ENCODE peak calls at places on chromosomes 12 and 14, in nine cellular contexts. One of them, this sample, is unnamed.

GRCh38 chr14:92105845-92106094 is 612 bp downstream of the ATXN3 start:
- DNase-seq in HAP-1: no peak
- DNase-seq in AG04450: no peak
- DNase-seq in stimulated activated CD8-positive, alpha-beta memory T cell treated with anti-CD3 and anti-CD28 coated beads, Interleukin-2, amount 100 ng/mL, for 48 hours: no peak
- DNase-seq in H7: no peak
- DNase-seq in nucleus accumbens: no peak
- DNase-seq in WTC11: no peak
- DNase-seq in T-helper 1 cell: no peak
- DNase-seq in tibial artery: peak
- DNase-seq in this sample: no peak

GRCh38 chr14:95480109-95480886 is 36.2 kb downstream of the SYNE3 start:
- DNase-seq in WTC11: no peak
- DNase-seq in AG04450: no peak
- DNase-seq in H7: no peak
- DNase-seq in T-helper 1 cell: no peak
- DNase-seq in stimulated activated CD8-positive, alpha-beta memory T cell treated with anti-CD3 and anti-CD28 coated beads, Interleukin-2, amount 100 ng/mL, for 48 hours: no peak
- DNase-seq in HAP-1: no peak
- DNase-seq in tibial artery: peak
- DNase-seq in nucleus accumbens: no peak
- DNase-seq in this sample: no peak

GRCh38 chr12:115233891-115234543 is 550.0 kb upstream of the TBX3 start:
- DNase-seq in WTC11: peak
- DNase-seq in HAP-1: no peak
- DNase-seq in stimulated activated CD8-positive, alpha-beta memory T cell treated with anti-CD3 and anti-CD28 coated beads, Interleukin-2, amount 100 ng/mL, for 48 hours: no peak
- DNase-seq in T-helper 1 cell: no peak
- DNase-seq in tibial artery: no peak
- DNase-seq in AG04450: no peak
- DNase-seq in H7: peak
- DNase-seq in nucleus accumbens: no peak
- DNase-seq in this sample: peak

GRCh38 chr12:13007496-13008233 is 7.6 kb upstream of the HEBP1 start:
- DNase-seq in stimulated activated CD8-positive, alpha-beta memory T cell treated with anti-CD3 and anti-CD28 coated beads, Interleukin-2, amount 100 ng/mL, for 48 hours: no peak
- DNase-seq in T-helper 1 cell: no peak
- DNase-seq in WTC11: no peak
- DNase-seq in tibial artery: no peak
- DNase-seq in nucleus accumbens: no peak
- DNase-seq in HAP-1: no peak
- DNase-seq in AG04450: no peak
- DNase-seq in H7: no peak
- DNase-seq in this sample: no peak

GRCh38 chr14:57139173-57139572 is 129.5 kb downstream of the EXOC5 start:
- DNase-seq in HAP-1: no peak
- DNase-seq in tibial artery: no peak
- DNase-seq in T-helper 1 cell: no peak
- DNase-seq in AG04450: no peak
- DNase-seq in nucleus accumbens: no peak
- DNase-seq in WTC11: no peak
- DNase-seq in H7: no peak
- DNase-seq in stimulated activated CD8-positive, alpha-beta memory T cell treated with anti-CD3 and anti-CD28 coated beads, Interleukin-2, amount 100 ng/mL, for 48 hours: no peak
- DNase-seq in this sample: no peak

GRCh38 chr12:101785671-101786070 is 45.1 kb downstream of the GNPTAB start:
- DNase-seq in nucleus accumbens: no peak
- DNase-seq in H7: no peak
- DNase-seq in T-helper 1 cell: no peak
- DNase-seq in stimulated activated CD8-positive, alpha-beta memory T cell treated with anti-CD3 and anti-CD28 coated beads, Interleukin-2, amount 100 ng/mL, for 48 hours: no peak
- DNase-seq in AG04450: no peak
- DNase-seq in WTC11: no peak
- DNase-seq in tibial artery: no peak
- DNase-seq in HAP-1: no peak
- DNase-seq in this sample: no peak

GRCh38 chr12:103854372-103854973 is 13.4 kb upstream of the NT5DC3 start:
- DNase-seq in AG04450: no peak
- DNase-seq in tibial artery: no peak
- DNase-seq in T-helper 1 cell: no peak
- DNase-seq in WTC11: no peak
- DNase-seq in stimulated activated CD8-positive, alpha-beta memory T cell treated with anti-CD3 and anti-CD28 coated beads, Interleukin-2, amount 100 ng/mL, for 48 hours: no peak
- DNase-seq in nucleus accumbens: no peak
- DNase-seq in H7: no peak
- DNase-seq in HAP-1: no peak
- DNase-seq in this sample: no peak

GRCh38 chr12:570237-570925 is 92.9 kb downstream of the NINJ2 start:
- DNase-seq in T-helper 1 cell: no peak
- DNase-seq in WTC11: peak
- DNase-seq in nucleus accumbens: no peak
- DNase-seq in HAP-1: no peak
- DNase-seq in H7: peak
- DNase-seq in AG04450: peak
- DNase-seq in stimulated activated CD8-positive, alpha-beta memory T cell treated with anti-CD3 and anti-CD28 coated beads, Interleukin-2, amount 100 ng/mL, for 48 hours: no peak
- DNase-seq in tibial artery: peak
- DNase-seq in this sample: peak

GRCh38 chr12:89708793-89709156 is at the start of gene ATP2B1:
- DNase-seq in AG04450: peak
- DNase-seq in stimulated activated CD8-positive, alpha-beta memory T cell treated with anti-CD3 and anti-CD28 coated beads, Interleukin-2, amount 100 ng/mL, for 48 hours: peak
- DNase-seq in HAP-1: peak
- DNase-seq in tibial artery: peak
- DNase-seq in T-helper 1 cell: peak
- DNase-seq in H7: peak
- DNase-seq in nucleus accumbens: peak
- DNase-seq in WTC11: peak
- DNase-seq in this sample: peak

GRCh38 chr14:85532981-85533820 is 3.3 kb downstream of the FLRT2 start:
- DNase-seq in H7: peak
- DNase-seq in HAP-1: peak
- DNase-seq in WTC11: peak
- DNase-seq in tibial artery: peak
- DNase-seq in nucleus accumbens: no peak
- DNase-seq in T-helper 1 cell: no peak
- DNase-seq in stimulated activated CD8-positive, alpha-beta memory T cell treated with anti-CD3 and anti-CD28 coated beads, Interleukin-2, amount 100 ng/mL, for 48 hours: no peak
- DNase-seq in AG04450: no peak
- DNase-seq in this sample: peak

GRCh38 chr12:109232731-109233130 is 76.4 kb downstream of the FOXN4 start:
- DNase-seq in nucleus accumbens: no peak
- DNase-seq in AG04450: no peak
- DNase-seq in T-helper 1 cell: no peak
- DNase-seq in WTC11: no peak
- DNase-seq in stimulated activated CD8-positive, alpha-beta memory T cell treated with anti-CD3 and anti-CD28 coated beads, Interleukin-2, amount 100 ng/mL, for 48 hours: no peak
- DNase-seq in H7: no peak
- DNase-seq in tibial artery: no peak
- DNase-seq in HAP-1: no peak
- DNase-seq in this sample: no peak

GRCh38 chr12:6828671-6829531 is 694 bp downstream of the P3H3 start:
- DNase-seq in HAP-1: no peak
- DNase-seq in WTC11: peak
- DNase-seq in AG04450: no peak
- DNase-seq in T-helper 1 cell: no peak
- DNase-seq in nucleus accumbens: no peak
- DNase-seq in H7: peak
- DNase-seq in tibial artery: peak
- DNase-seq in stimulated activated CD8-positive, alpha-beta memory T cell treated with anti-CD3 and anti-CD28 coated beads, Interleukin-2, amount 100 ng/mL, for 48 hours: no peak
- DNase-seq in this sample: peak

GRCh38 chr12:12714276-12715001 is 2.7 kb upstream of the CDKN1B start:
- DNase-seq in tibial artery: no peak
- DNase-seq in AG04450: no peak
- DNase-seq in HAP-1: peak
- DNase-seq in WTC11: no peak
- DNase-seq in stimulated activated CD8-positive, alpha-beta memory T cell treated with anti-CD3 and anti-CD28 coated beads, Interleukin-2, amount 100 ng/mL, for 48 hours: no peak
- DNase-seq in T-helper 1 cell: no peak
- DNase-seq in H7: peak
- DNase-seq in nucleus accumbens: no peak
- DNase-seq in this sample: peak

GRCh38 chr12:116624516-116624915 is 65.3 kb downstream of the MAP1LC3B2 start:
- DNase-seq in tibial artery: no peak
- DNase-seq in AG04450: no peak
- DNase-seq in T-helper 1 cell: no peak
- DNase-seq in HAP-1: no peak
- DNase-seq in H7: no peak
- DNase-seq in WTC11: no peak
- DNase-seq in stimulated activated CD8-positive, alpha-beta memory T cell treated with anti-CD3 and anti-CD28 coated beads, Interleukin-2, amount 100 ng/mL, for 48 hours: no peak
- DNase-seq in nucleus accumbens: no peak
- DNase-seq in this sample: no peak

GRCh38 chr12:1855241-1855640 is 34.9 kb downstream of the LRTM2 start:
- DNase-seq in tibial artery: no peak
- DNase-seq in nucleus accumbens: no peak
- DNase-seq in WTC11: no peak
- DNase-seq in AG04450: no peak
- DNase-seq in T-helper 1 cell: no peak
- DNase-seq in H7: no peak
- DNase-seq in HAP-1: no peak
- DNase-seq in stimulated activated CD8-positive, alpha-beta memory T cell treated with anti-CD3 and anti-CD28 coated beads, Interleukin-2, amount 100 ng/mL, for 48 hours: no peak
- DNase-seq in this sample: peak

GRCh38 chr12:80400591-80400991 is 43.4 kb upstream of the PTPRQ start:
- DNase-seq in AG04450: no peak
- DNase-seq in stimulated activated CD8-positive, alpha-beta memory T cell treated with anti-CD3 and anti-CD28 coated beads, Interleukin-2, amount 100 ng/mL, for 48 hours: no peak
- DNase-seq in T-helper 1 cell: no peak
- DNase-seq in HAP-1: no peak
- DNase-seq in WTC11: peak
- DNase-seq in nucleus accumbens: no peak
- DNase-seq in tibial artery: no peak
- DNase-seq in H7: peak
- DNase-seq in this sample: peak

GRCh38 chr12:2876431-2877046 is 435 bp downstream of the FOXM1 start:
- DNase-seq in H7: no peak
- DNase-seq in WTC11: no peak
- DNase-seq in T-helper 1 cell: no peak
- DNase-seq in nucleus accumbens: no peak
- DNase-seq in tibial artery: no peak
- DNase-seq in AG04450: no peak
- DNase-seq in HAP-1: no peak
- DNase-seq in stimulated activated CD8-positive, alpha-beta memory T cell treated with anti-CD3 and anti-CD28 coated beads, Interleukin-2, amount 100 ng/mL, for 48 hours: no peak
- DNase-seq in this sample: peak

GRCh38 chr12:17470460-17470859 is 619.5 kb downstream of the RERGL start:
- DNase-seq in tibial artery: no peak
- DNase-seq in AG04450: no peak
- DNase-seq in nucleus accumbens: no peak
- DNase-seq in WTC11: no peak
- DNase-seq in H7: no peak
- DNase-seq in HAP-1: no peak
- DNase-seq in stimulated activated CD8-positive, alpha-beta memory T cell treated with anti-CD3 and anti-CD28 coated beads, Interleukin-2, amount 100 ng/mL, for 48 hours: no peak
- DNase-seq in T-helper 1 cell: no peak
- DNase-seq in this sample: no peak

GRCh38 chr14:78197088-78197487 is 26.9 kb downstream of the NRXN3 start:
- DNase-seq in tibial artery: no peak
- DNase-seq in H7: no peak
- DNase-seq in WTC11: no peak
- DNase-seq in HAP-1: no peak
- DNase-seq in AG04450: no peak
- DNase-seq in nucleus accumbens: no peak
- DNase-seq in stimulated activated CD8-positive, alpha-beta memory T cell treated with anti-CD3 and anti-CD28 coated beads, Interleukin-2, amount 100 ng/mL, for 48 hours: no peak
- DNase-seq in T-helper 1 cell: no peak
- DNase-seq in this sample: no peak

GRCh38 chr14:86625637-86626036 is 1095.7 kb downstream of the FLRT2 start:
- DNase-seq in AG04450: no peak
- DNase-seq in stimulated activated CD8-positive, alpha-beta memory T cell treated with anti-CD3 and anti-CD28 coated beads, Interleukin-2, amount 100 ng/mL, for 48 hours: no peak
- DNase-seq in tibial artery: no peak
- DNase-seq in WTC11: no peak
- DNase-seq in nucleus accumbens: no peak
- DNase-seq in T-helper 1 cell: no peak
- DNase-seq in H7: no peak
- DNase-seq in HAP-1: no peak
- DNase-seq in this sample: no peak

GRCh38 chr12:42140901-42141300 is 3.8 kb downstream of the GXYLT1 start:
- DNase-seq in WTC11: no peak
- DNase-seq in nucleus accumbens: no peak
- DNase-seq in stimulated activated CD8-positive, alpha-beta memory T cell treated with anti-CD3 and anti-CD28 coated beads, Interleukin-2, amount 100 ng/mL, for 48 hours: no peak
- DNase-seq in T-helper 1 cell: no peak
- DNase-seq in AG04450: no peak
- DNase-seq in H7: peak
- DNase-seq in tibial artery: no peak
- DNase-seq in HAP-1: no peak
- DNase-seq in this sample: no peak

GRCh38 chr12:94704452-94704871 is 54.1 kb upstream of the TMCC3 start:
- DNase-seq in stimulated activated CD8-positive, alpha-beta memory T cell treated with anti-CD3 and anti-CD28 coated beads, Interleukin-2, amount 100 ng/mL, for 48 hours: no peak
- DNase-seq in tibial artery: no peak
- DNase-seq in HAP-1: peak
- DNase-seq in H7: no peak
- DNase-seq in WTC11: no peak
- DNase-seq in T-helper 1 cell: no peak
- DNase-seq in AG04450: peak
- DNase-seq in nucleus accumbens: no peak
- DNase-seq in this sample: no peak

GRCh38 chr12:109764776-109765492 is 51.3 kb downstream of the FAM222A start:
- DNase-seq in tibial artery: peak
- DNase-seq in nucleus accumbens: no peak
- DNase-seq in stimulated activated CD8-positive, alpha-beta memory T cell treated with anti-CD3 and anti-CD28 coated beads, Interleukin-2, amount 100 ng/mL, for 48 hours: no peak
- DNase-seq in AG04450: no peak
- DNase-seq in WTC11: no peak
- DNase-seq in H7: peak
- DNase-seq in T-helper 1 cell: no peak
- DNase-seq in HAP-1: no peak
- DNase-seq in this sample: no peak

GRCh38 chr12:111010916-111011657 is 90.7 kb upstream of the MYL2 start:
- DNase-seq in T-helper 1 cell: no peak
- DNase-seq in AG04450: no peak
- DNase-seq in tibial artery: no peak
- DNase-seq in stimulated activated CD8-positive, alpha-beta memory T cell treated with anti-CD3 and anti-CD28 coated beads, Interleukin-2, amount 100 ng/mL, for 48 hours: no peak
- DNase-seq in HAP-1: no peak
- DNase-seq in H7: no peak
- DNase-seq in WTC11: no peak
- DNase-seq in nucleus accumbens: no peak
- DNase-seq in this sample: no peak

GRCh38 chr12:24494401-24494800 is 454.5 kb downstream of the BCAT1 start:
- DNase-seq in H7: no peak
- DNase-seq in nucleus accumbens: no peak
- DNase-seq in AG04450: no peak
- DNase-seq in tibial artery: no peak
- DNase-seq in stimulated activated CD8-positive, alpha-beta memory T cell treated with anti-CD3 and anti-CD28 coated beads, Interleukin-2, amount 100 ng/mL, for 48 hours: no peak
- DNase-seq in WTC11: no peak
- DNase-seq in T-helper 1 cell: no peak
- DNase-seq in HAP-1: no peak
- DNase-seq in this sample: no peak

GRCh38 chr12:100164153-100164704 is 21.6 kb upstream of the BLTP3B start:
- DNase-seq in HAP-1: no peak
- DNase-seq in T-helper 1 cell: no peak
- DNase-seq in tibial artery: no peak
- DNase-seq in stimulated activated CD8-positive, alpha-beta memory T cell treated with anti-CD3 and anti-CD28 coated beads, Interleukin-2, amount 100 ng/mL, for 48 hours: no peak
- DNase-seq in nucleus accumbens: no peak
- DNase-seq in WTC11: no peak
- DNase-seq in AG04450: no peak
- DNase-seq in H7: no peak
- DNase-seq in this sample: no peak

GRCh38 chr12:124485371-124485770 is 82.0 kb downstream of the NCOR2 start:
- DNase-seq in nucleus accumbens: no peak
- DNase-seq in stimulated activated CD8-positive, alpha-beta memory T cell treated with anti-CD3 and anti-CD28 coated beads, Interleukin-2, amount 100 ng/mL, for 48 hours: no peak
- DNase-seq in AG04450: no peak
- DNase-seq in H7: no peak
- DNase-seq in tibial artery: no peak
- DNase-seq in HAP-1: no peak
- DNase-seq in T-helper 1 cell: no peak
- DNase-seq in WTC11: no peak
- DNase-seq in this sample: no peak

GRCh38 chr12:31106101-31106803 is 32.6 kb downstream of the DDX11 start:
- DNase-seq in H7: peak
- DNase-seq in tibial artery: no peak
- DNase-seq in AG04450: no peak
- DNase-seq in HAP-1: no peak
- DNase-seq in T-helper 1 cell: no peak
- DNase-seq in WTC11: no peak
- DNase-seq in nucleus accumbens: no peak
- DNase-seq in stimulated activated CD8-positive, alpha-beta memory T cell treated with anti-CD3 and anti-CD28 coated beads, Interleukin-2, amount 100 ng/mL, for 48 hours: no peak
- DNase-seq in this sample: no peak

GRCh38 chr12:117068492-117068891 is 30.7 kb downstream of the TESC start:
- DNase-seq in AG04450: no peak
- DNase-seq in WTC11: no peak
- DNase-seq in stimulated activated CD8-positive, alpha-beta memory T cell treated with anti-CD3 and anti-CD28 coated beads, Interleukin-2, amount 100 ng/mL, for 48 hours: no peak
- DNase-seq in H7: no peak
- DNase-seq in tibial artery: no peak
- DNase-seq in nucleus accumbens: no peak
- DNase-seq in HAP-1: no peak
- DNase-seq in T-helper 1 cell: no peak
- DNase-seq in this sample: no peak

GRCh38 chr12:61385771-61386170 is 874.4 kb upstream of the USP15 start:
- DNase-seq in tibial artery: no peak
- DNase-seq in AG04450: no peak
- DNase-seq in HAP-1: no peak
- DNase-seq in stimulated activated CD8-positive, alpha-beta memory T cell treated with anti-CD3 and anti-CD28 coated beads, Interleukin-2, amount 100 ng/mL, for 48 hours: no peak
- DNase-seq in WTC11: no peak
- DNase-seq in T-helper 1 cell: no peak
- DNase-seq in nucleus accumbens: no peak
- DNase-seq in H7: no peak
- DNase-seq in this sample: no peak

GRCh38 chr12:20199780-20200179 is 168.6 kb upstream of the PDE3A start:
- DNase-seq in nucleus accumbens: no peak
- DNase-seq in tibial artery: no peak
- DNase-seq in stimulated activated CD8-positive, alpha-beta memory T cell treated with anti-CD3 and anti-CD28 coated beads, Interleukin-2, amount 100 ng/mL, for 48 hours: no peak
- DNase-seq in T-helper 1 cell: no peak
- DNase-seq in WTC11: no peak
- DNase-seq in AG04450: no peak
- DNase-seq in HAP-1: no peak
- DNase-seq in H7: no peak
- DNase-seq in this sample: no peak

This sample was measured in GM23338.